ENCODE peak calls at places on chromosomes 2 and 18, in ten cellular contexts. Q is aorta; W is heart right ventricle; S is activated CD8-positive, alpha-beta memory T cell treated with anti-CD3 and anti-CD28 coated beads for 24 hours; O is Right ventricle myocardium superior; P is fibroblast of villous mesenchyme; M is SW480; D is CD4-positive, alpha-beta T cell; I is sigmoid colon; Y is tibial artery. A is an unnamed sample.

GRCh38 chr18:78407456-78407823 is 572.2 kb upstream of the SALL3 start:
- DNase-seq in S (no peak), O (no peak), W (no peak), Y (no peak), M (peak), P (no peak), Q (no peak), I (no peak), D (no peak), A (no peak)

GRCh38 chr18:24112464-24112863 is 26.4 kb upstream of the CABYR start:
- DNase-seq in I (no peak), Y (no peak), O (no peak), W (no peak), S (no peak), P (no peak), D (no peak), Q (no peak), M (no peak), A (no peak)

GRCh38 chr2:40271066-40271465 is 180.8 kb downstream of the SLC8A1 start:
- DNase-seq in S (no peak), I (no peak), M (no peak), P (no peak), D (no peak), Y (no peak), W (no peak), O (no peak), Q (no peak), A (no peak)

GRCh38 chr2:236167297-236168109 is 683 bp downstream of the GBX2 start:
- DNase-seq in S (no peak), P (peak), W (no peak), Y (no peak), M (peak), Q (no peak), I (no peak), O (no peak), D (no peak), A (no peak)

GRCh38 chr18:79420033-79420745 is 24.5 kb downstream of the NFATC1 start:
- DNase-seq in S (no peak), I (no peak), O (no peak), Y (no peak), D (no peak), P (no peak), M (no peak), W (no peak), Q (no peak), A (no peak)

GRCh38 chr2:207133862-207134519 is 31.8 kb downstream of the KLF7 start:
- DNase-seq in W (peak), I (peak), D (no peak), S (no peak), O (peak), P (peak), Q (peak), M (peak), Y (peak), A (peak)

GRCh38 chr2:26333286-26333685 is 12.7 kb upstream of the SELENOI start:
- DNase-seq in P (no peak), Q (no peak), D (no peak), S (no peak), I (no peak), M (peak), O (no peak), W (no peak), Y (no peak), A (no peak)

GRCh38 chr18:74425161-74425560 is 31.9 kb downstream of the DIPK1C start:
- DNase-seq in I (no peak), S (no peak), Q (no peak), D (no peak), O (no peak), W (no peak), P (no peak), M (no peak), Y (no peak), A (no peak)

GRCh38 chr2:201775326-201775725 is 5.4 kb downstream of the ALS2 start:
- DNase-seq in Y (no peak), O (no peak), M (no peak), W (no peak), I (no peak), P (no peak), S (no peak), D (no peak), Q (no peak), A (no peak)

GRCh38 chr18:75208055-75208835 is 694 bp downstream of the PTGR3 start:
- DNase-seq in O (peak), Y (peak), W (peak), I (peak), D (peak), S (peak), M (peak), Q (peak), P (peak), A (peak)